ENCODE peak calls at places on chromosomes 7 and 10, in five cellular contexts. P is ovary, O is AG09309, S is fibroblast of lung, F is upper lobe of right lung. J is an unnamed sample.

GRCh38 chr7:124072603-124073324 is 39.9 kb upstream of the TMEM229A start:
- DNase-seq in O (no peak), P (no peak), F (no peak), S (peak), J (no peak)

GRCh38 chr10:100009793-100010676 is at the start of gene DNMBP:
- DNase-seq in F (peak), S (peak), P (peak), O (no peak), J (peak)

GRCh38 chr7:154685564-154685901 is 317.4 kb downstream of the PAXIP1 start:
- DNase-seq in S (no peak), P (no peak), F (no peak), O (no peak), J (no peak)

GRCh38 chr10:108913300-108913699 is 1010.0 kb downstream of the XPNPEP1 start:
- DNase-seq in O (no peak), F (no peak), S (no peak), P (no peak), J (no peak)

GRCh38 chr10:86813101-86813500 is 56.7 kb downstream of the BMPR1A start:
- DNase-seq in S (no peak), O (no peak), P (no peak), F (no peak), J (no peak)

GRCh38 chr10:25104441-25104840 is 70.4 kb upstream of the GPR158 start:
- DNase-seq in O (no peak), F (no peak), P (no peak), S (no peak), J (no peak)

GRCh38 chr10:93947055-93947454 is 46.7 kb upstream of the PLCE1 start:
- DNase-seq in P (peak), O (peak), S (peak), F (no peak), J (no peak)

GRCh38 chr7:150567168-150567567 is at the start of gene GIMAP4:
- DNase-seq in S (no peak), F (no peak), P (no peak), O (no peak), J (peak)

GRCh38 chr10:71852335-71852937 is 1.4 kb upstream of the PSAP start:
- DNase-seq in F (peak), S (no peak), P (no peak), O (no peak), J (no peak)

GRCh38 chr10:82313401-82313800 is 438.4 kb downstream of the NRG3 start:
- DNase-seq in S (no peak), P (no peak), F (no peak), O (no peak), J (no peak)

DNA sequence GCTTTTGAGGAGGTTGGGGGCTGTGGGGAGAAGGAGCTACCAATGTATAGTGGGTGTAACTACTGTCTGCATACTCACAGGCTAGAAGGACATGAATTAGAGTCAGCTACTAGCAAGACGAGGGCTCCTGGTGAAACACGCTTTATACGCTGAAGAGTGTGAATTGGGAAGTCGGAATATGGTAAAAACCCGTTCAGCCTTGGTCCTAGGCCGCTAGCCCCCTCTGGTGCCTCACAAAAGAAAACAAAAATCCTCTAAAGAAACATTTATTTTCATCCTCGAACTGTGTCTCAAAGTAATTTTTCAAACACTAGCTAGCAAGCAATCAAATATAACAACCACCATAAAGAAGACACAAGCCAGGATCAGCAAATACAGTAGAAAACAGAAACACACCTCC is 338.1 kb upstream of the SEMA3C start:
- DNase-seq in P (no peak), O (no peak), S (peak), F (no peak), J (no peak)
- TF ChIP-seq CTCF in P (no peak), O (peak), S (peak), F (peak), J (no peak)

DNA sequence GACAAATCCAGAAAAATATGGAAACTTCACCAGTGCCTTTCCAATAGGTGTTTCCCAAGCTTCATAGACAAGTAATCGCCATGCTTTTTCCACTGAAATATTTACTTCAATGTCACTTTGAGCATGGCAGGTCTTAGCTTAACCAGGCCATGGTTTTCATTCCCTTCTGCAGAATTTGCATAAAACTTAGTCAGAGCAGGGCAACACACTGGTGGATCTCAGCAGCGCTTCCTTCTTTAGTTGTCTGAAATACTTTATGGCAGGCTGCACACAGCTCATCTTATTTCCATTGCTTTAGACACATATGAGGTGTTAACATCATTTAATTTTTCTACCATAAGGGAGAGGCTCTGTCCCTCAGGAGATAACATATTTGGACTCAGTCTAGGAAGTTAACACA is 102.9 kb upstream of the AHR start:
- DNase-seq in F (no peak), P (no peak), S (no peak), O (no peak), J (no peak)
- TF ChIP-seq CTCF in F (no peak), P (no peak), S (no peak), O (no peak), J (no peak)

DNA sequence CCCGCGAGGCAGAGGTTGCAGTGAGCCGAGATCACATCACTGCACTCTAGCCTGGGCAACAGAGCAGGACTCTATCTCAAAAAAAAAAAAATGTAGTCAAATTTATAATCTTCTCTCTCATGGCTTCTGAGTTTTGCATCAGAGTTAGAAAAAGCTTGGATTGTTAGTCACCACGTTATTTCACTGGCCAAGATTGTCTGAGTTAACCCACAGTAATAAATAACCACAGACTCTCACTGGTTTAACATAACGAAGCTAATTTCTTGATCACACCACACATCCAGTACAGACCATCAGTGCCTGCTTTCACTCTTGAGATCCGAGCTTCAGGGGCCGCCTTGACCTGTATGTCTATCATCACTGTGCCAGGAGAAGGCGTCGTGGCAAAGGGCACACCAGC is 116.8 kb upstream of the JCAD start:
- DNase-seq in S (peak), O (peak), F (no peak), P (no peak), J (no peak)
- TF ChIP-seq CTCF in S (no peak), O (no peak), F (no peak), P (no peak), J (no peak)

GRCh38 chr7:19713676-19714075 is 4.8 kb upstream of the POLR1F start:
- DNase-seq in S (peak), F (no peak), P (no peak), O (peak), J (peak)

GRCh38 chr7:19707240-19707639 is 1.6 kb downstream of the POLR1F start:
- DNase-seq in S (peak), F (no peak), O (no peak), P (no peak), J (no peak)

GRCh38 chr7:19705663-19706062 is 3.2 kb downstream of the POLR1F start:
- DNase-seq in S (no peak), P (no peak), F (no peak), O (no peak), J (no peak)

GRCh38 chr7:19708397-19709248 is at the start of gene POLR1F:
- DNase-seq in S (peak), P (peak), F (peak), O (peak), J (peak)

GRCh38 chr7:19709249-19709578 is 377 bp upstream of the POLR1F start:
- DNase-seq in F (no peak), O (no peak), P (no peak), S (no peak), J (no peak)
- TF ChIP-seq CTCF in F (peak), O (no peak), P (no peak), S (no peak), J (peak)

DNA sequence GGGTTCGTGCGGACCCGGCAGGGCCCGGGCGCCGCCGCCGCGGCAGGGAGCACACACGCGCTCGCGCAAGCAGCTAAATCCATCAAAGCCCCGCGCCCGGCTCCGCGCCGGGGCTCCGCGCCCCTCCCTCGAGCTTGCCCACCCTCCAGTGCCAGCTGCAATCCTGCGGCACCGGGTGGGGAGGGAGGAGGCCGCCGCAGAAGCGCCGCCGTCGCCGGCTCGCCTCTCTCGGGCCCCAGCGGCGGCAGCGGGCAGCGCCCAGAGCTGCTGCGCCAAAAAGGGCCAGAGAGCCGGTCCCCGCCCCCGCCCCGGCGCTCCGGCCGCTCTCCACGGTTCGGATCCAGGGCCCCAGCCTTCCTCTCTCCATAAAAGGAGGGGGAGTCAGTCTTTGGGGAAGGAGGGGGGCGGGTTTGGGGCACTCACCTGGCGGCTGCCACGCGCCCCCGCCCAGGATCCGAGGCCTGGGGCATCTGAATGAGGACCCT is 370 bp upstream of the PDGFA start:
- DNase-seq in P (peak), S (peak), O (no peak), F (peak), J (peak)
- TF ChIP-seq CTCF in P (peak), S (no peak), O (no peak), F (peak), J (peak)

DNA sequence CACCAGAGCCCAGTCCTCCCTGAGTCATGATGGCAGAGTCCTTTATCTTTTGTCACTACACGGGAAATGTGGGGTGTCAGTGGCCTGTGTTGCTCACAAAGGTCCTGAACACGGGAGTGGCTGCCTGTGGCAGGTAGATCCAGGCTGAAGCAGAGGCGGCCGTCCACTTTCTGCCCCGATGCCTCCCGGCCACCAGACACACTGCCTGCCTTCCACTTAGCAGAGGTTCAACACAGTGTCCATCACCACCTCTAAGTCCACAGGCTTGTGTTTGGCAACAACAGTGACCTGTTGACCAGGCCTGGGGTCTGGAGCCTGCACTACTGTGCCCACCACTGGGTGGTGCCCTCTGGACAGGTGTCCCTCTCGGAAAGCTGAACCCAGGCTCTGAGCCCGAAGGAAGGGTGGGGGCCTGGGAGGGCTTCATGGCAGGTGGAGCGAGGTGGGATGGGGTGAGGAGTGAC is 49.9 kb upstream of the CAMK2B start:
- DNase-seq in S (no peak), P (no peak), O (no peak), F (no peak), J (peak)
- TF ChIP-seq CTCF in S (no peak), P (no peak), O (peak), F (no peak), J (peak)

DNA sequence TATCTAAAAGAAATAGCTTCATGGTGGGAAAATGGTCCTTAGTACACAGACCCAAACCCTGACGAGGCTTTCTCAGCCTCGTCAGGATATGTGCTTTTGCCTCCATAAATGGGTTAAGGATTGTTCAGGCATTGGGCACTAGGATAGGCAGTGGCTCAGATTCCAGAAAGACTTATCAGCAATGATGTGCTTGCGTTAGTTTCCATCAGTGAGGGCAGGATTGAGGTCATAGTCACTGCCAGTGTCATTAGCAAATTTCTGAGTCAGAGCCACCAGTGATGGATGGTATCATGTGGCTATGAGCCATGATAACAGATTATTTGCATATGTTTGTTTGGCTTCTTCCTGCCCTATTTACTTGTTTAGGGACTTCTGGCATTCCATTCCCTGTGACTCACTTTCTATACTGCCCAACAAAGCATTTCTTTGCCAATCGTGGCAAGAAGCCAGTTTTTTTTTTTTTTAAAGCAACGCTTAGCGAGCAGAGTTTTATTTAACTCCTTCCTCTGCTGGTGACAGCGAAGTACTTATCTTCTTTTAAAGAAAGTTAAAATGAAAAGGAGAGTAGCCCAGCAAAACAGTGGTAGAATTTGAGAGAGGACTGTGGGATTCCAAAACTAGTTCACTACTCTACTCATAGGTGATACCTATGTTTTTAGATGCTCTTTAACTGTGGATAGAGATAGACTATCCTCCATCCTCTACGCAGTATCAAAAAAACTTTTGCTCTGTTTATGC is 44.4 kb downstream of the MYPN start:
- DNase-seq in S (peak), O (peak), P (no peak), F (no peak), J (peak)
- TF ChIP-seq CTCF in S (no peak), O (no peak), P (no peak), F (no peak), J (no peak)

GRCh38 chr10:101587725-101588614 is at the start of the genes DPCD and POLL:
- DNase-seq in O (peak), P (peak), F (peak), S (peak), J (peak)
- TF ChIP-seq CTCF in O (no peak), P (no peak), F (no peak), S (no peak), J (no peak)

DNA sequence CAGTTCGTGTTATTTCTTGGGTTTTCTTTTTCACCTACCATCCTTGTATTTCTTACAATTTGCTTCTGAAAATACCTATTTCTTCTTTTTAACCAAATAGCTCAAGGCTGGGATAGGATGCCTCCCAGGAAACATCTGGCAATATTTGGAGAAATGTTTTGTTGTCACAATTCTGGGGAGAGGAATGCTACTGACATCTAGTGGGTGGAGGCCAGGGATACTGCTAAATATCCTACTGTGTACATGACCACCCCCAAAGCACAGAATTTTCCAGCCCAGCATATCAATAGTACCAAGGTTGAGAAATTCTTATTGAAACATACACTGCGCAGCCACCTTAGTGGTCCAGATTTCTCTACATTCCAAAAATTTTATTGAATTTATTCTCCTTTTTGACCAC is 55.5 kb downstream of the CNTNAP2 start:
- DNase-seq in F (no peak), O (no peak), S (no peak), P (no peak), J (no peak)
- TF ChIP-seq CTCF in F (no peak), O (no peak), S (no peak), P (no peak), J (no peak)

DNA sequence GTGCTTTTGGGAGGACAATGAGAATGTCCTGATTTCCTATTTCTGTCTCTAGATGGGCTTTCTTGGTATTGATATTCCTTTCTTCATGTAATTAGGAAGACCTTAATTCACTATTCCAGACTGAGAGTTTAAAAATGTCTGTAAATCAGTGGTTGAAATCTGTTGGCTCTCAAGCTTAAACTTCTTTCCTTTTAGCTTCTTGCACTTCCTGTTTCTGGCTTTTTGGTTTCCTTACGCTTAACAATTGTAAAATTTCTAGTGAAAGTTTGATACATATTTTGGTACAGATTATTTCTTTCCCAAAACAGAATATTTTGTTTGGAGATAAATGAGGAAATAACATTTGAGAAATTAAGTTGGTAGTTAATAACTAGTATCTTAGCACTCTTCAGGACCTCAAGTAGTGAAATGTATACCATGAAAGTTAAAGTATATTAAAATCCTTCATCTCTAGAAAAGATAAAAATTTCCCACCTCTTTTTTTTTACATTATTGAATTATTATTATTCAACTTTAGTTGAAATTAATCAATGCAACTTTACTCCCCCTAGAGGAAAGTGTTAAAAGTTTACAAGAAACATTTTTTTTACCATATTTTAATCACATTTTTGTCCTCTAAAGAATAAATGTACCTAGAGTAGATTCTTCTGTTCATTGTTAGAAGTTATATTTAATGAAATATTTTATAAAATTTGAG is 137.2 kb downstream of the PHTF2 start:
- DNase-seq in F (no peak), S (peak), P (no peak), O (no peak), J (no peak)
- TF ChIP-seq CTCF in F (peak), S (peak), P (no peak), O (no peak), J (peak)

J was measured in activated CD8-positive, alpha-beta T cell treated with anti-CD3 and anti-CD28 coated beads for 36 hours.